ENCODE peak calls at places on chromosome 3, in five cellular contexts. L is IMR-90, C is H9, N is mesenchymal stem cell, K is H1. D is an unnamed sample.

GRCh38 chr3:146625117-146625775 is 20.1 kb upstream of the PLSCR5 start:
- DNase-seq in L (peak; percentile 2), C (no peak), N (peak; percentile 29), K (no peak), D (no peak)

GRCh38 chr3:59006791-59007517 is 42.9 kb downstream of the CFAP20DC start:
- DNase-seq in L (peak; percentile 76), C (no peak), N (peak; percentile 21), K (no peak), D (no peak)

GRCh38 chr3:106590259-106590658 is 721.4 kb upstream of the CBLB start:
- DNase-seq in L (no peak), C (no peak), N (no peak), K (no peak), D (no peak)

GRCh38 chr3:71240035-71240434 is 343.5 kb downstream of the FOXP1 start:
- DNase-seq in L (no peak), C (no peak), N (no peak), K (no peak), D (no peak)

GRCh38 chr3:115624029-115624645 is 827 bp downstream of the GAP43 start:
- DNase-seq in L (no peak), C (peak; percentile 61), N (no peak), K (no peak), D (no peak)

GRCh38 chr3:123026551-123027291 is 842 bp downstream of the SEMA5B start:
- DNase-seq in L (no peak), C (peak; percentile 62), N (peak; percentile 17), K (no peak), D (peak; percentile 44)

GRCh38 chr3:29453278-29453961 is 172.5 kb downstream of the RBMS3 start:
- DNase-seq in L (no peak), C (no peak), N (no peak), K (no peak), D (no peak)

GRCh38 chr3:20648294-20648693 is 462.3 kb upstream of the SGO1 start:
- DNase-seq in L (peak; percentile 84), C (no peak), N (peak; percentile 37), K (no peak), D (no peak)

GRCh38 chr3:108125550-108126071 is 34.8 kb upstream of the CD47 start:
- DNase-seq in L (no peak), C (no peak), N (no peak), K (no peak), D (no peak)

GRCh38 chr3:105401691-105402149 is 35.0 kb downstream of the ALCAM start:
- DNase-seq in L (peak; percentile 37), C (no peak), N (no peak), K (no peak), D (no peak)

GRCh38 chr3:169430687-169431404 is 232.7 kb downstream of the MECOM start:
- DNase-seq in L (peak; percentile 19), C (no peak), N (no peak), K (no peak), D (no peak)

GRCh38 chr3:72144773-72145505 is 360.0 kb upstream of the PROK2 start:
- DNase-seq in L (no peak), C (no peak), N (no peak), K (no peak), D (no peak)

GRCh38 chr3:184154909-184155643 is at the start of gene DVL3:
- DNase-seq in L (peak; percentile 52), C (peak; percentile 59), N (peak; percentile 64), K (no peak), D (peak; percentile 72)

GRCh38 chr3:186519021-186519658 is 25.0 kb downstream of the CRYGS start:
- DNase-seq in L (no peak), C (no peak), N (no peak), K (no peak), D (no peak)

GRCh38 chr3:172904817-172905479 is 154.4 kb downstream of the ECT2 start:
- DNase-seq in L (no peak), C (peak; percentile 27), N (peak; percentile 23), K (no peak), D (no peak)

GRCh38 chr3:33482126-33482525 is 41.9 kb upstream of the UBP1 start:
- DNase-seq in L (peak; percentile 5), C (no peak), N (no peak), K (no peak), D (no peak)

GRCh38 chr3:176939022-176939817 is 258.1 kb downstream of the TBL1XR1 start:
- DNase-seq in L (peak; percentile 86), C (peak; percentile 40), N (peak; percentile 73), K (no peak), D (peak; percentile 56)

GRCh38 chr3:39158138-39158715 is 4.8 kb upstream of the CSRNP1 start:
- DNase-seq in L (no peak), C (no peak), N (no peak), K (no peak), D (peak; percentile 27)

GRCh38 chr3:160210799-160211221 is 14.4 kb upstream of the C3orf80 start:
- DNase-seq in L (peak; percentile 73), C (no peak), N (peak; percentile 65), K (no peak), D (no peak)

GRCh38 chr3:160217675-160218074 is 7.5 kb upstream of the C3orf80 start:
- DNase-seq in L (no peak), C (no peak), N (no peak), K (no peak), D (no peak)

GRCh38 chr3:160218141-160218540 is 7.1 kb upstream of the C3orf80 start:
- DNase-seq in L (no peak), C (no peak), N (no peak), K (no peak), D (no peak)

GRCh38 chr3:160213181-160213580 is 12.0 kb upstream of the C3orf80 start:
- DNase-seq in L (no peak), C (no peak), N (no peak), K (no peak), D (no peak)
- H3K79me1 ChIP-seq in L (no peaks in the 10 kb centered on the region), C (no peaks in the 10 kb centered on the region), N (no peaks in the 10 kb centered on the region), K (no peaks in the 10 kb centered on the region), D (no peaks in the 10 kb centered on the region)

DNA sequence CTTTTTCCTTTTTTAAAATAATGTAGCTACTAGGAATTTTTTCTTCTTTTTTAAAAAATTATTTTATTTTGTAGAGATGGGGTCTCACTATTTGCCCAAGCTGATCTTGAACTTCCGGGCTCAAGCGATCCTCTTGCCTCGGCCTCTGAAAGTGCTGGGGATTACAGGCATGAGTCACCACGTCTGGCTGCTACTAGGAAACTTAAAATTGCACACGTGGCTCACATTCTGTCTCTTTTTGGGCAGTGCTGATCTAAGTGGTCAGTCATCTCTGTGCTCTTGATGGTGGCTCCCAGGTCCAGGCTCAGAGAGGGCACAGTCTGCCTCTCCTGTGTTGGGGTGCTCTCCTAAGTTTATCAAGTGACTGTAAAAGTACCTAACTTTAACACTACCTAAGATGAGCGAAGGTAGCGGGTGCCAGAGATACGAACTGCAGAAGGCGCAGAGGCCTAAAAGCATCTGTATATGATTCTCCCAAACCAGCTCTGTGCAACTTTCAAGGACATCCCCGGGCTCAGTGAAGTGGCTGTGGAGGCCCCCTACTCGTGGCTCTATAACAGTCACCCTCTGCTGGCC is 52.9 kb upstream of the SEC13 start:
- DNase-seq in L (peak; percentile 69), C (no peak), N (peak; percentile 63), K (no peak), D (no peak)
- H3K9ac ChIP-seq in L (no peak overlapping the region), C (no peak overlapping the region), N (no peak overlapping the region), K (no peak overlapping the region), D (no peak overlapping the region)

GRCh38 chr3:140630366-140630765 is 47.5 kb upstream of the TRIM42 start:
- DNase-seq in L (no peak), C (no peak), N (no peak), K (no peak), D (no peak)

GRCh38 chr3:140627756-140628155 is 50.1 kb upstream of the TRIM42 start:
- DNase-seq in L (no peak), C (no peak), N (no peak), K (no peak), D (no peak)

GRCh38 chr3:140628606-140629005 is 49.3 kb upstream of the TRIM42 start:
- DNase-seq in L (no peak), C (no peak), N (no peak), K (no peak), D (no peak)

GRCh38 chr3:140630866-140631265 is 47.0 kb upstream of the TRIM42 start:
- DNase-seq in L (no peak), C (no peak), N (no peak), K (no peak), D (no peak)

GRCh38 chr3:140629351-140630137 is 48.3 kb upstream of the TRIM42 start:
- DNase-seq in L (peak; percentile 35), C (no peak), N (peak; percentile 31), K (no peak), D (no peak)
- H3K4me2 ChIP-seq in L (no peak overlapping the region), C (no peak overlapping the region), N (no peak overlapping the region), K (no peak overlapping the region), D (no peak overlapping the region)

GRCh38 chr3:175294793-175295192 is 435.7 kb downstream of the NAALADL2 start:
- DNase-seq in L (no peak), C (no peak), N (no peak), K (no peak), D (no peak)
- H3K79me1 ChIP-seq in L (no peaks in the 10 kb centered on the region), C (no peaks in the 10 kb centered on the region), N (no peaks in the 10 kb centered on the region), K (no peaks in the 10 kb centered on the region), D (no peaks in the 10 kb centered on the region)

DNA sequence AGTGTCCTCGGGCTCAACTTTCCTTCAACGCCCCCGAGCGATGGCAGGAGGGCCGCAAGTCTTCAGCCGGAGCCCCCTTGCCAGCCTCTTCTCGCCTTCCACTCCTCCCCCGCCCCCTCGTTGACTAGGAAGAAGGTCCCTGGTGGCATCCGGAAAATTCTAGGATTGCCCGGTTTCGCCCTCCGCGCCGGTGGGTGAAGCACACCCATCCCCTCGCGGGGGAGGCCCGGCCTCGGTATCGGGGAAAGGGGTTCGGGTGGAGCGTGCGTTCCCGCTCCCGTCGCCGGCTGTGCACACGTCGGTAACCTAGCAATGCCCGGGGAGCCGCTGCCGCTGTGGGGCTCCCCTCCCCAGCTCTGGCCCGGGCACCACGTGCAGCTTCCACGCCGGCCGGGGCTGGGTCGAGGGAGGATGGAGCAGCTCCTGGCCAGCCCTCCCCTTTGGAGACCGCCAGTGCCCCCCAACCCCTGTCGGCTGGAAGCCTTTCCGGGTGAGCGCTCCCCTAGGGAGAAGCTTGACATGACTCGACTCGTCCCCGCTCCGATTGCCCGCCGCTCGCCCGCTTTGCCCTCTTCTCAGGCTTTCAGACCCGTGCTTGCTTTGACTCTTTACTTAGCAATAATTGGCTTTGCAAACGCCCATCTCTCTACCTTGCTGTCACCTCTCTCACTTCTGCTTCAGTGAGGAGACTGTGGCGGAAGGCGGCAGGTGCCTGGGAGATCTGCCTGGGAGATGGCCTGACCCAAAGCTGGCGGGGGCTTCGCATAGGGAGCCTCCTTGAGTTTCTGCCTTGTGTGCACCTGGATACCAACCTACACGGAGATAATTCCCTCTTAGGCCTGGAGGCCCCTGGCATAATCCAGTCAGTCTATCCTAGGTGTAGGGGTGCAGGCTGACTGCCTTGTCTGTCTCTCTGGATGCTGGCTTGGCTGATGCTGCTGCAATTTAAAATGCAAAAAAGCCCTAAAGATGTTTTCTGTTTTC is 1.4 kb downstream of the CACNA1D start:
- DNase-seq in L (no peak), C (peak; percentile 45), N (no peak), K (no peak), D (no peak)
- H3K9ac ChIP-seq in L (no peak overlapping the region), C (no peak overlapping the region), N (peak overlapping the region; percentile 38), K (peak overlapping the region; percentile 8), D (peak overlapping the region; percentile 80)

GRCh38 chr3:130729154-130729553 is 17.5 kb downstream of the PIK3R4 start:
- DNase-seq in L (no peak), C (no peak), N (no peak), K (no peak), D (no peak)
- H3K4me2 ChIP-seq in L (no peak overlapping the region), C (no peak overlapping the region), N (no peak overlapping the region), K (no peak overlapping the region), D (no peak overlapping the region)

DNA sequence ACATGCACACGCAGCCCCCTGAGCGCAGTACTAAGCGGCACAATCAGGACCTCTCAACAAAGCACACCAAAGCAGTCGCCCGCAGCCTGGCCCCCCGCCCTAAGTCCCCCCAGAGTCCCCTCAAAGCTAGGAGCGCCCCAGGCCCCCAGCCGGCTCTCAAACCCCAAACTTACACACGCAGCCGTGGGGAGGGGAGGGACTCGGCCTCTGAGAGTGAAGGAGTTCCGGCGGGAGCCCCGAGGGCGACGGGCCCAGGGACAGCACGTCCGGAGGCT is 5.5 kb downstream of the GATA2 start:
- DNase-seq in L (no peak), C (no peak), N (no peak), K (no peak), D (no peak)
- H3K79me1 ChIP-seq in L (peaks cover 5% of the 10 kb centered on the region), C (no peaks in the 10 kb centered on the region), N (no peaks in the 10 kb centered on the region), K (no peaks in the 10 kb centered on the region), D (no peaks in the 10 kb centered on the region)

D was measured in neuronal stem cell.